ENCODE peak calls at places on chromosomes 4 and X, in nine cellular contexts. U is brain microvascular endothelial cell, W is heart left ventricle, V is ovary, G is H9, L is tibial artery, H is GM10248, K is GM12865, B is left lung. E is an unnamed sample.

GRCh38 chr4:184267673-184268573 is 50.2 kb upstream of the ENPP6 start:
- DNase-seq in B (peak), V (no peak), U (peak), W (no peak), H (peak), L (no peak), G (peak), K (peak), E (peak)

GRCh38 chr4:4960574-4960973 is 58.7 kb downstream of the CYTL1 start:
- DNase-seq in L (no peak), V (no peak), H (no peak), B (no peak), G (no peak), U (no peak), W (no peak), K (no peak), E (no peak)

GRCh38 chr4:98605216-98605615 is 53.2 kb downstream of the TSPAN5 start:
- DNase-seq in W (no peak), U (peak), K (no peak), H (no peak), L (no peak), G (no peak), B (no peak), V (no peak), E (no peak)

GRCh38 chrX:119502727-119503483 is 34.7 kb downstream of the SLC25A5 start:
- DNase-seq in U (peak), G (peak), K (peak), L (peak), W (no peak), H (no peak), V (no peak), B (peak), E (no peak)

GRCh38 chrX:38379088-38379487 is 26.7 kb downstream of the OTC start:
- DNase-seq in H (no peak), U (no peak), W (no peak), L (no peak), B (no peak), V (no peak), K (no peak), G (no peak), E (no peak)

GRCh38 chrX:88202149-88202548 is 544.9 kb upstream of the CPXCR1 start:
- DNase-seq in K (no peak), V (no peak), B (no peak), U (no peak), H (no peak), W (no peak), L (no peak), G (no peak), E (no peak)

GRCh38 chr4:20017439-20017838 is 234.3 kb upstream of the SLIT2 start:
- DNase-seq in K (no peak), L (no peak), G (no peak), V (no peak), H (no peak), B (no peak), U (no peak), W (no peak), E (no peak)

GRCh38 chr4:42750091-42750490 is 93.2 kb upstream of the ATP8A1 start:
- DNase-seq in K (peak), L (no peak), B (no peak), G (no peak), H (no peak), U (no peak), V (no peak), W (no peak), E (no peak)

GRCh38 chrX:15579778-15580747 is 20.7 kb downstream of the ACE2 start:
- DNase-seq in B (no peak), U (peak), W (peak), G (no peak), V (peak), L (no peak), H (no peak), K (no peak), E (no peak)

GRCh38 chr4:148443550-148444295 is 1.5 kb upstream of the NR3C2 start:
- DNase-seq in G (no peak), V (peak), L (peak), B (peak), K (peak), U (no peak), H (peak), W (peak), E (peak)

GRCh38 chr4:152101546-152102183 is 340.9 kb upstream of the GATB start:
- DNase-seq in W (no peak), U (no peak), K (no peak), G (no peak), B (no peak), L (no peak), H (no peak), V (no peak), E (no peak)

GRCh38 chr4:6610856-6611430 is 29.5 kb upstream of the MRFAP1 start:
- DNase-seq in K (no peak), L (no peak), U (no peak), V (no peak), B (no peak), H (no peak), G (no peak), W (no peak), E (no peak)

GRCh38 chrX:129723511-129723910 is 15.3 kb upstream of the XPNPEP2 start:
- DNase-seq in W (no peak), K (no peak), L (no peak), B (no peak), G (no peak), V (no peak), H (no peak), U (no peak), E (no peak)

GRCh38 chr4:84563002-84563401 is 19.9 kb upstream of the CDS1 start:
- DNase-seq in W (no peak), L (no peak), V (no peak), H (no peak), K (no peak), B (no peak), U (no peak), G (no peak), E (no peak)

GRCh38 chr4:171588764-171589163 is 224.4 kb upstream of the GALNTL6 start:
- DNase-seq in B (no peak), U (no peak), H (no peak), G (no peak), W (no peak), K (no peak), V (no peak), L (no peak), E (no peak)

GRCh38 chr4:2861631-2862436 is 18.2 kb downstream of the ADD1 start:
- DNase-seq in W (no peak), K (peak), G (no peak), V (no peak), B (no peak), H (no peak), L (no peak), U (no peak), E (no peak)

GRCh38 chr4:3372933-3373465 is 68.8 kb upstream of the HGFAC start:
- DNase-seq in U (no peak), V (no peak), W (peak), L (peak), B (peak), G (no peak), H (peak), K (peak), E (peak)

GRCh38 chr4:1356181-1356998 is 9.4 kb downstream of the UVSSA start:
- DNase-seq in L (no peak), G (peak), U (peak), H (peak), V (peak), K (peak), W (no peak), B (no peak), E (peak)

GRCh38 chrX:71650333-71650969 is 16.9 kb upstream of the LOC101059915 start:
- DNase-seq in L (no peak), B (no peak), H (no peak), U (no peak), V (no peak), G (no peak), W (no peak), K (peak), E (no peak)

GRCh38 chr4:113278324-113278934 is 229.0 kb downstream of the ANK2 start:
- DNase-seq in L (peak), H (peak), U (peak), G (peak), W (peak), V (peak), K (peak), B (peak), E (no peak)

GRCh38 chr4:168028568-168028967 is 63.8 kb upstream of the ANXA10 start:
- DNase-seq in W (no peak), K (no peak), U (no peak), B (no peak), G (no peak), L (no peak), V (no peak), H (no peak), E (no peak)

GRCh38 chr4:47718691-47719090 is 119.2 kb downstream of the CORIN start:
- DNase-seq in V (no peak), G (no peak), B (no peak), L (no peak), W (no peak), H (no peak), U (no peak), K (no peak), E (no peak)

GRCh38 chrX:9466711-9467110 is 1.9 kb downstream of the TBL1X start:
- DNase-seq in G (no peak), W (no peak), K (peak), B (no peak), L (no peak), V (no peak), U (no peak), H (no peak), E (no peak)

GRCh38 chrX:47201545-47201944 is 7.9 kb downstream of the UBA1 start:
- DNase-seq in K (no peak), L (no peak), B (no peak), V (no peak), W (no peak), U (no peak), H (no peak), G (no peak), E (no peak)

GRCh38 chrX:40975951-40976350 is 109.3 kb upstream of the USP9X start:
- DNase-seq in U (no peak), K (no peak), L (no peak), B (no peak), V (no peak), W (no peak), G (no peak), H (no peak), E (no peak)

GRCh38 chr4:10164877-10165283 is 48.3 kb upstream of the WDR1 start:
- DNase-seq in H (peak), L (peak), W (no peak), U (peak), V (no peak), G (peak), K (peak), B (no peak), E (no peak)

GRCh38 chr4:152992491-152992890 is 56.4 kb downstream of the FHDC1 start:
- DNase-seq in L (no peak), H (no peak), W (no peak), V (no peak), U (no peak), K (no peak), G (no peak), B (no peak), E (no peak)

GRCh38 chr4:81622474-81623198 is 150.9 kb upstream of the RASGEF1B start:
- DNase-seq in K (no peak), H (no peak), B (no peak), U (no peak), W (no peak), L (no peak), V (no peak), G (no peak), E (no peak)

GRCh38 chrX:9927638-9928037 is 39.5 kb upstream of the CLDN34 start:
- DNase-seq in B (no peak), L (no peak), V (no peak), W (no peak), U (no peak), K (no peak), H (no peak), G (no peak), E (no peak)

GRCh38 chrX:2928127-2928582 is 984 bp downstream of the ARSD start:
- DNase-seq in K (no peak), G (peak), W (peak), U (peak), B (peak), H (no peak), V (peak), L (peak), E (peak)

GRCh38 chrX:100410083-100410590 is at the start of gene PCDH19:
- DNase-seq in W (peak), H (peak), V (peak), K (peak), B (peak), L (no peak), G (peak), U (peak), E (no peak)

GRCh38 chrX:22116585-22117546 is 84.7 kb downstream of the PHEX start:
- DNase-seq in W (no peak), H (no peak), K (no peak), B (no peak), U (no peak), G (no peak), V (no peak), L (no peak), E (no peak)

GRCh38 chrX:116417968-116418367 is 18.4 kb upstream of the SLC6A14 start:
- DNase-seq in L (no peak), W (no peak), B (no peak), U (no peak), G (no peak), K (no peak), V (no peak), H (no peak), E (no peak)

GRCh38 chr4:173288698-173289350 is 45.3 kb downstream of the HMGB2 start:
- DNase-seq in W (no peak), H (no peak), G (no peak), L (no peak), B (no peak), U (no peak), V (no peak), K (no peak), E (no peak)

GRCh38 chrX:12999422-12999821 is 24.5 kb downstream of the TMSB4X start:
- DNase-seq in B (no peak), U (peak), G (no peak), W (no peak), L (no peak), H (no peak), V (no peak), K (peak), E (no peak)

GRCh38 chr4:144709159-144709558 is 63.2 kb downstream of the HHIP start:
- DNase-seq in G (no peak), U (peak), B (no peak), L (no peak), K (no peak), H (no peak), W (no peak), V (no peak), E (no peak)

DNA sequence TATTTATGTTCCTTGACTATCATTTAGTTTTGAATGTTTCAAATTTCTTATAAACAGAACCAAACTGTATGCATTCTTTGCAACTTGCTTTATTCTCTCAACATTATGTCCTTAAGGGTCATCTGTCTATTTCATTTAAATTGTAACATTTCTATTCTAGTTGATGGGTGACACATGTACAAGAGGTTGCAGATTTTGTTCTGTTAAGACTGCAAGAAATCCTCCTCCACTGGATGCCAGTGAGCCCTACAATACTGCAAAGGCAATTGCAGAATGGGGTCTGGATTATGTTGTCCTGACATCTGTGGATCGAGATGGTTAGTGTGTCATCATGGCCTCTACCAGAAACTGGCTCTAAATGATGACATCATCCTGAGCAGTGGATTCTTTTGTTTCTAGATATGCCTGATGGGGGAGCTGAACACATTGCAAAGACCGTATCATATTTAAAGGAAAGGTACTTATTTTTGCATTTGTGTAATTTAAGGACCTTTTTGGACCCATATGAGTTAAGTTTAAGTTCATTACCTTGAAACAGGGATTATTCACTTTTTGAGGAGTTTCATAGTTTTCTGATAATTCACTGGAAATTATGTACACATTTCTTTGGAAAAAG is 6.1 kb downstream of the LIAS start:
- DNase-seq in L (no peak), H (no peak), B (no peak), G (no peak), W (no peak), V (no peak), U (peak), K (no peak), E (no peak)
- TF ChIP-seq CTCF in L (no peak), H (no peak), B (no peak), G (no peak), W (no peak), V (no peak), U (peak), K (no peak), E (no peak)

GRCh38 chr4:140253556-140254027 is 99.6 kb upstream of the MAML3 start:
- DNase-seq in V (no peak), K (no peak), H (no peak), W (no peak), B (no peak), U (no peak), L (no peak), G (no peak), E (no peak)
- TF ChIP-seq CTCF in V (no peak), K (no peak), H (peak), W (no peak), B (no peak), U (no peak), L (no peak), G (no peak), E (no peak)

DNA sequence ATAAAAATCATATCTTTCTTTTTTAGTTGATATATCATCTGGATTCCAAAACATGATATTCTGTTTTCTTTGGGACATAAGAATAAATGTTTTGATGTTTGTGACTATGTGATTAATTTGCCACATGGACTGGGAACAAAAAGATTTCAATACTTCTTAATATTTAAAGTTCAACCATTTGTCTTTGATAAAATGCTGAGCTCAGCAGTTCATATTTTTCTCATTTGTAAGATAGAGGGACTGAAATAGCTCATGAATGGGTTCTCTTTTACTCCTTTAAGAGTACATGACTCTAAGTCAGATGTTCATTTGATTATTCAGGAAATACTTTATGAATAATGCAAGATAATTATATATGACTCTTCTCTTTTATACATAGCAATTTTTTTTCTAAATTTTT is 205.9 kb upstream of the FAM47A start:
- DNase-seq in H (no peak), U (no peak), G (no peak), B (no peak), K (no peak), L (no peak), W (no peak), V (no peak), E (no peak)
- TF ChIP-seq CTCF in H (no peak), U (no peak), G (no peak), B (no peak), K (no peak), L (no peak), W (no peak), V (no peak), E (no peak)

GRCh38 chrX:133972916-133973315 is 12.5 kb downstream of the GPC3 start:
- DNase-seq in B (no peak), W (no peak), L (no peak), G (no peak), U (no peak), H (no peak), V (no peak), K (no peak), E (no peak)
- TF ChIP-seq CTCF in B (no peak), W (no peak), L (no peak), G (no peak), U (no peak), H (no peak), V (no peak), K (no peak), E (no peak)

DNA sequence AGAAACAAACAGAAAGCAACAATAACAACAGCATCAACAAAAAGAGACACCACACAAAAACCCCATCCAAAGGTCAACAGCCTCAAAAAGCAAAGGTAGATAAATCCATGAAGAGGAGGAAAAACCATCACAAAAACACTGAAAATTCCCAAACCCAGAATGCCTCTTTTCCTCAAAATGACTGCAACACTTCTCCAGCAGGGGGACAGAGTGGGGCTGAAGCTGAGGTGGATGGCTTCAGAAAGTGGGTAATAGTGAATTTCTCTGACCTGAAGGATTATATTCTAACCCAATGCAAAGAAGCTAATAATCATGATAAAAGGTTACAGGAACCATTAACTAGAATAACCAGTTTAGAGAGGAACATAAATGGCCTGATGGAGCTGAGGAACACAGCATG is 888.2 kb downstream of the RAB28 start:
- DNase-seq in V (no peak), K (no peak), L (no peak), H (no peak), U (no peak), W (no peak), G (no peak), B (no peak), E (no peak)
- TF ChIP-seq CTCF in V (no peak), K (no peak), L (no peak), H (no peak), U (no peak), W (no peak), G (peak), B (no peak), E (no peak)

GRCh38 chrX:17839269-17839668 is 21.8 kb downstream of the RAI2 start:
- DNase-seq in V (no peak), U (no peak), B (no peak), H (no peak), G (no peak), W (no peak), L (no peak), K (no peak), E (no peak)
- TF ChIP-seq CTCF in V (no peak), U (no peak), B (no peak), H (no peak), G (peak), W (no peak), L (no peak), K (no peak), E (no peak)

DNA sequence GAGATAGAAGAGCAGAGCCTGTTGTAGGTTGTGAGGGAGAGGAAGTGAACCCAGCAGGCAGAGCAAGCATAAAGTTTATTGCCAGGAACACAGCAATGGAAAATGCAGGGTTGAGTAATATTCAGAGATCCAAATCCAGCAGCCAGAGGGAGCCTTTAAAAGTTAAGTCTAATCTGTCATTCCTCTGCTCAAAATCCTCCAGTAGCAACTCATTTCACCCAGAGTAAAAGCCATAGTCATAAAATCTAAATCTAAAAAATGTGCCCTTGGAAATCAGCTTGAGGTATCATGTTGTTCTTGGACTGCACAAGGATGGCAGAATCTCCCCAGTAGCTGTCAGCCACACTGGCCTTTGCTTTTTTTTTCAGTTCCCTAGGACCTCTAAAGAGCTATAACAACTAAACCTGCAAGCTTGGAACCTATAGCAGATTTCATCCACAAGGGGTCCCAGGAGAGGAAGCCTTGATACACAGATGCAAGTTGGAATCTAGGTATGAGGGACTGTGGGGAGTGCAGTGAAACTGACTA is 62.9 kb upstream of the FRAS1 start:
- DNase-seq in V (no peak), H (peak), L (no peak), G (peak), B (no peak), U (peak), K (peak), W (no peak), E (no peak)
- TF ChIP-seq CTCF in V (no peak), H (peak), L (peak), G (peak), B (peak), U (peak), K (peak), W (peak), E (no peak)

GRCh38 chrX:96112689-96113088 is 572.0 kb upstream of the DIAPH2 start:
- DNase-seq in U (no peak), K (no peak), G (no peak), V (no peak), B (no peak), L (no peak), H (no peak), W (no peak), E (no peak)
- TF ChIP-seq CTCF in U (no peak), K (no peak), G (no peak), V (no peak), B (no peak), L (no peak), H (no peak), W (no peak), E (no peak)

DNA sequence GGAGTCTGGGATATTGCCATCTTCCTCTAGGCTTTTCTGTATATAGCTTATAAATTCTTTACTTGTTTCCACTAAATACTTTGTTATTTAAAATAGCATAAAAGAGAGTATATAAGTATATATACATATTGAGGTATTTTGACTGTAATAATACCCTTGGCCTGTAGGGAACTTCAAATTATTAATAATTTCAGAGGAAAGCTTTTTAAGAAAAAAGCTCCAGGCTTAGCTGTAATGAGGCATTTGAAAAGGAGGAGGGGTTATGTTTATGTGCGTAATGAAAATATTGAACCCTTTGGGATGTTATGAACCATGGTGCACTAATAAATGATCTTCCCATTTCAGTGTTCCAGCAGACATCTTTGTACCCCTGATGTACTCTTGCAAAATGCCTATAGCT is 578.1 kb downstream of the RPA4 start:
- DNase-seq in U (no peak), B (no peak), W (no peak), K (no peak), H (no peak), V (no peak), L (no peak), G (no peak), E (no peak)
- TF ChIP-seq CTCF in U (no peak), B (no peak), W (no peak), K (no peak), H (no peak), V (no peak), L (no peak), G (peak), E (no peak)

E was measured in activated B cell treated with CpG ODN at 0.5 μM for 24 hours.